ENCODE peak calls at places on chromosome 14, in eight cellular contexts. One of them, this sample, is unnamed.

GRCh38 chr14:24296341-24297157 is 3.0 kb downstream of the DHRS1 start:
- DNase-seq in fibroblast of lung: peak
- DNase-seq in dorsolateral prefrontal cortex: no peak
- DNase-seq in pancreas: peak
- DNase-seq in ascending aorta: peak
- DNase-seq in left colon: no peak
- DNase-seq in right lobe of liver: peak
- DNase-seq in naive thymus-derived CD4-positive, alpha-beta T cell: peak
- DNase-seq in this sample: peak

GRCh38 chr14:77407158-77407557 is 16.2 kb downstream of the NOXRED1 start:
- DNase-seq in ascending aorta: no peak
- DNase-seq in dorsolateral prefrontal cortex: no peak
- DNase-seq in naive thymus-derived CD4-positive, alpha-beta T cell: no peak
- DNase-seq in fibroblast of lung: peak
- DNase-seq in right lobe of liver: no peak
- DNase-seq in pancreas: no peak
- DNase-seq in left colon: no peak
- DNase-seq in this sample: peak

GRCh38 chr14:77489051-77489450 is 9.6 kb downstream of the ISM2 start:
- DNase-seq in ascending aorta: no peak
- DNase-seq in dorsolateral prefrontal cortex: no peak
- DNase-seq in left colon: no peak
- DNase-seq in fibroblast of lung: no peak
- DNase-seq in right lobe of liver: no peak
- DNase-seq in pancreas: no peak
- DNase-seq in naive thymus-derived CD4-positive, alpha-beta T cell: no peak
- DNase-seq in this sample: no peak

GRCh38 chr14:30706704-30707103 is 84.6 kb downstream of the SCFD1 start:
- DNase-seq in fibroblast of lung: no peak
- DNase-seq in left colon: no peak
- DNase-seq in naive thymus-derived CD4-positive, alpha-beta T cell: no peak
- DNase-seq in dorsolateral prefrontal cortex: no peak
- DNase-seq in ascending aorta: no peak
- DNase-seq in pancreas: no peak
- DNase-seq in right lobe of liver: no peak
- DNase-seq in this sample: no peak

GRCh38 chr14:90781344-90781761 is 34.9 kb downstream of the TTC7B start:
- DNase-seq in fibroblast of lung: peak
- DNase-seq in left colon: no peak
- DNase-seq in ascending aorta: peak
- DNase-seq in dorsolateral prefrontal cortex: no peak
- DNase-seq in pancreas: no peak
- DNase-seq in naive thymus-derived CD4-positive, alpha-beta T cell: no peak
- DNase-seq in right lobe of liver: no peak
- DNase-seq in this sample: no peak

GRCh38 chr14:68645371-68645770 is 147.5 kb downstream of the ZFP36L1 start:
- DNase-seq in pancreas: no peak
- DNase-seq in right lobe of liver: no peak
- DNase-seq in dorsolateral prefrontal cortex: no peak
- DNase-seq in left colon: no peak
- DNase-seq in ascending aorta: no peak
- DNase-seq in fibroblast of lung: no peak
- DNase-seq in naive thymus-derived CD4-positive, alpha-beta T cell: no peak
- DNase-seq in this sample: no peak

GRCh38 chr14:84785997-84786396 is 743.9 kb upstream of the FLRT2 start:
- DNase-seq in fibroblast of lung: peak
- DNase-seq in ascending aorta: no peak
- DNase-seq in pancreas: no peak
- DNase-seq in right lobe of liver: no peak
- DNase-seq in naive thymus-derived CD4-positive, alpha-beta T cell: no peak
- DNase-seq in dorsolateral prefrontal cortex: no peak
- DNase-seq in left colon: no peak
- DNase-seq in this sample: no peak

GRCh38 chr14:92748259-92749016 is at the start of gene LGMN:
- DNase-seq in dorsolateral prefrontal cortex: peak
- DNase-seq in pancreas: peak
- DNase-seq in left colon: peak
- DNase-seq in ascending aorta: peak
- DNase-seq in fibroblast of lung: peak
- DNase-seq in right lobe of liver: peak
- DNase-seq in naive thymus-derived CD4-positive, alpha-beta T cell: peak
- DNase-seq in this sample: no peak

GRCh38 chr14:85934886-85935254 is 404.9 kb downstream of the FLRT2 start:
- DNase-seq in left colon: no peak
- DNase-seq in ascending aorta: no peak
- DNase-seq in fibroblast of lung: peak
- DNase-seq in dorsolateral prefrontal cortex: no peak
- DNase-seq in pancreas: no peak
- DNase-seq in right lobe of liver: no peak
- DNase-seq in naive thymus-derived CD4-positive, alpha-beta T cell: no peak
- DNase-seq in this sample: peak

This sample was measured in OCI-M1.